ENCODE peak calls at places on chromosomes 13 and 19, in four cellular contexts. S is fibroblast of lung, M is GM10248, J is body of pancreas. P is an unnamed sample.

GRCh38 chr19:15498156-15498858 is 10.0 kb upstream of the CYP4F22 start:
- DNase-seq in J (peak), S (no peak), M (no peak), P (no peak)

GRCh38 chr13:47033216-47033615 is 136.4 kb upstream of the HTR2A start:
- DNase-seq in J (peak), M (no peak), S (peak), P (peak)

GRCh38 chr13:103799028-103799427 is 732.8 kb upstream of the SLC10A2 start:
- DNase-seq in M (no peak), J (no peak), S (no peak), P (no peak)

GRCh38 chr13:114222461-114222968 is 12.2 kb upstream of the CDC16 start:
- DNase-seq in J (peak), S (peak), M (no peak), P (no peak)

GRCh38 chr19:7968796-7969559 is 25.5 kb upstream of the TIMM44 start:
- DNase-seq in S (peak), J (no peak), M (no peak), P (no peak)

GRCh38 chr13:80276371-80277289 is 64.3 kb downstream of the SPRY2 start:
- DNase-seq in S (no peak), J (peak), M (no peak), P (peak)

GRCh38 chr13:51999525-51999924 is 11.7 kb downstream of the ATP7B start:
- DNase-seq in M (no peak), S (peak), J (peak), P (no peak)

GRCh38 chr19:10871711-10872550 is 578 bp downstream of the CARM1 start:
- DNase-seq in J (peak), M (no peak), S (no peak), P (no peak)

GRCh38 chr13:44484562-44485164 is 91.5 kb downstream of the TSC22D1 start:
- DNase-seq in M (no peak), S (no peak), J (no peak), P (no peak)

GRCh38 chr13:99617474-99618255 is 116.4 kb downstream of the TM9SF2 start:
- DNase-seq in S (peak), M (peak), J (no peak), P (no peak)

GRCh38 chr19:632228-633067 is 889 bp downstream of the POLRMT start:
- DNase-seq in S (peak), M (peak), J (no peak), P (peak)

GRCh38 chr19:43337737-43338136 is 15.7 kb upstream of the CD177 start:
- DNase-seq in S (no peak), J (no peak), M (no peak), P (no peak)

GRCh38 chr13:105436946-105437345 is 1098.5 kb downstream of the EFNB2 start:
- DNase-seq in M (no peak), S (no peak), J (no peak), P (peak)

GRCh38 chr13:21670883-21671792 is at the start of gene FGF9:
- DNase-seq in M (peak), S (peak), J (peak), P (peak)

GRCh38 chr13:42239644-42240043 is 32.3 kb upstream of the AKAP11 start:
- DNase-seq in J (no peak), S (no peak), M (no peak), P (no peak)

GRCh38 chr19:35247526-35248309 is 1.1 kb upstream of the LSR start:
- DNase-seq in J (peak), S (no peak), M (peak), P (peak)

GRCh38 chr13:51620165-51620983 is 36.1 kb downstream of the WDFY2 start:
- DNase-seq in J (no peak), S (no peak), M (no peak), P (no peak)

GRCh38 chr19:54164369-54165068 is 5.0 kb upstream of the LENG1 start:
- DNase-seq in J (peak), M (no peak), S (peak), P (peak)

GRCh38 chr13:106610511-106610910 is 42.6 kb upstream of the ARGLU1 start:
- DNase-seq in S (peak), J (no peak), M (no peak), P (peak)

GRCh38 chr13:21310220-21310619 is 133.8 kb downstream of the MRPL57 start:
- DNase-seq in S (no peak), J (no peak), M (no peak), P (peak)

GRCh38 chr13:73056054-73056962 is 2.5 kb upstream of the KLF5 start:
- DNase-seq in J (no peak), M (no peak), S (peak), P (peak)

GRCh38 chr19:42076375-42076944 is 494 bp downstream of the ZNF574 start:
- DNase-seq in M (no peak), J (no peak), S (peak), P (no peak)

GRCh38 chr19:6023085-6023682 is 45.2 kb upstream of the RANBP3 start:
- DNase-seq in J (no peak), S (peak), M (no peak), P (peak)

GRCh38 chr19:16814526-16815100 is 14.6 kb upstream of the SIN3B start:
- DNase-seq in M (no peak), J (no peak), S (peak), P (no peak)

GRCh38 chr13:73061478-73062275 is 2.9 kb downstream of the KLF5 start:
- DNase-seq in M (no peak), J (no peak), S (no peak), P (peak)

GRCh38 chr19:14475251-14476073 is at the start of gene PTGER1:
- DNase-seq in S (peak), J (no peak), M (peak), P (no peak)

GRCh38 chr13:41652735-41653361 is 195.5 kb downstream of the RGCC start:
- DNase-seq in J (peak), S (peak), M (peak), P (no peak)

GRCh38 chr13:85163063-85163462 is 636.2 kb downstream of the SLITRK6 start:
- DNase-seq in S (no peak), J (no peak), M (no peak), P (no peak)

GRCh38 chr13:29474991-29475390 is 120.5 kb downstream of the SLC7A1 start:
- DNase-seq in S (peak), M (no peak), J (no peak), P (peak)

GRCh38 chr13:43470610-43471009 is 316.2 kb downstream of the ENOX1 start:
- DNase-seq in J (no peak), S (peak), M (no peak), P (no peak)

GRCh38 chr13:40562975-40563349 is 103.5 kb downstream of the FOXO1 start:
- DNase-seq in S (no peak), J (no peak), M (no peak), P (no peak)

GRCh38 chr19:1906985-1907562 is 1.9 kb downstream of the ADAT3 start:
- DNase-seq in M (no peak), S (no peak), J (no peak), P (no peak)

GRCh38 chr19:34282611-34283519 is 28.5 kb downstream of the GARRE1 start:
- DNase-seq in S (no peak), M (no peak), J (no peak), P (no peak)

GRCh38 chr13:106533101-106533939 is 2.1 kb downstream of the EFNB2 start:
- DNase-seq in J (peak), S (peak), M (peak), P (peak)

GRCh38 chr13:88526186-88526852 is 855.1 kb downstream of the SLITRK5 start:
- DNase-seq in S (no peak), M (no peak), J (no peak), P (no peak)

GRCh38 chr13:40101708-40102359 is 446.4 kb downstream of the COG6 start:
- DNase-seq in M (peak), S (no peak), J (no peak), P (no peak)

GRCh38 chr13:112005925-112006324 is 61.0 kb upstream of the SOX1 start:
- DNase-seq in S (no peak), J (no peak), M (no peak), P (no peak)

GRCh38 chr13:93786846-93787245 is 560.2 kb downstream of the GPC6 start:
- DNase-seq in J (no peak), M (no peak), S (peak), P (no peak)